ENCODE peak calls at places on chromosomes 3 and 15, in ten cellular contexts. D is body of pancreas, K is IMR-90, Q is adrenal gland, Y is heart left ventricle, G is K562, C is gastrocnemius medialis, T is uterus, V is breast epithelium, X is HCT116. L is an unnamed sample.

GRCh38 chr3:118036215-118036614 is 998.4 kb downstream of the IGSF11 start:
- DNase-seq in G (no peak), T (no peak), C (no peak), Q (no peak), Y (no peak), V (no peak), X (no peak), D (no peak), K (no peak), L (no peak)

GRCh38 chr3:63364909-63365308 is 86.8 kb downstream of the SYNPR start:
- DNase-seq in V (no peak), K (no peak), Y (no peak), X (no peak), T (no peak), D (no peak), Q (no peak), G (peak; percentile 4), C (no peak), L (no peak)

GRCh38 chr3:194688207-194688711 is 2.6 kb downstream of the FAM43A start:
- DNase-seq in G (no peak), D (peak; percentile 42), T (no peak), Y (peak; percentile 60), K (peak; percentile 23), X (no peak), C (no peak), Q (no peak), V (no peak), L (peak; percentile 63)

GRCh38 chr3:115146418-115147328 is at the start of gene ZBTB20:
- DNase-seq in T (peak; percentile 78), D (peak; percentile 73), X (peak; percentile 29), Y (peak; percentile 78), G (peak; percentile 78), C (peak; percentile 35), V (peak; percentile 62), Q (peak; percentile 84), K (peak; percentile 77), L (no peak)

GRCh38 chr15:49229922-49230321 is 59.9 kb downstream of the GALK2 start:
- DNase-seq in D (no peak), G (no peak), K (no peak), X (no peak), Y (no peak), T (no peak), Q (no peak), C (no peak), V (no peak), L (no peak)

GRCh38 chr3:139388961-139389551 is 391 bp downstream of the COPB2 start:
- DNase-seq in V (no peak), K (no peak), Q (no peak), C (no peak), Y (no peak), D (no peak), T (no peak), G (peak; percentile 25), X (no peak), L (no peak)

GRCh38 chr3:24986635-24987034 is 441.4 kb upstream of the RARB start:
- DNase-seq in C (no peak), Q (no peak), D (no peak), T (no peak), V (no peak), K (no peak), Y (no peak), X (no peak), G (no peak), L (no peak)

GRCh38 chr3:12901631-12902045 is 60.3 kb upstream of the RPL32 start:
- DNase-seq in K (no peak), G (peak; percentile 44), C (no peak), T (no peak), D (no peak), Q (no peak), Y (peak; percentile 22), X (no peak), V (no peak), L (no peak)

GRCh38 chr3:185069583-185070030 is 83.3 kb downstream of the C3orf70 start:
- DNase-seq in K (no peak), Q (no peak), C (no peak), G (no peak), D (no peak), X (no peak), T (no peak), Y (no peak), V (no peak), L (no peak)

GRCh38 chr3:185070491-185071335 is 82.1 kb downstream of the C3orf70 start:
- DNase-seq in V (no peak), K (peak; percentile 25), D (peak; percentile 3), X (peak; percentile 18), T (no peak), C (no peak), G (peak; percentile 63), Q (peak; percentile 10), Y (no peak), L (peak; percentile 28)

GRCh38 chr3:185075547-185075946 is 77.3 kb downstream of the C3orf70 start:
- DNase-seq in V (no peak), G (no peak), C (no peak), K (no peak), Q (no peak), Y (no peak), X (no peak), T (no peak), D (no peak), L (no peak)

GRCh38 chr3:185069023-185069422 is 83.8 kb downstream of the C3orf70 start:
- DNase-seq in T (no peak), V (no peak), G (peak; percentile 22), C (no peak), Q (no peak), Y (no peak), K (no peak), D (no peak), X (no peak), L (no peak)

DNA sequence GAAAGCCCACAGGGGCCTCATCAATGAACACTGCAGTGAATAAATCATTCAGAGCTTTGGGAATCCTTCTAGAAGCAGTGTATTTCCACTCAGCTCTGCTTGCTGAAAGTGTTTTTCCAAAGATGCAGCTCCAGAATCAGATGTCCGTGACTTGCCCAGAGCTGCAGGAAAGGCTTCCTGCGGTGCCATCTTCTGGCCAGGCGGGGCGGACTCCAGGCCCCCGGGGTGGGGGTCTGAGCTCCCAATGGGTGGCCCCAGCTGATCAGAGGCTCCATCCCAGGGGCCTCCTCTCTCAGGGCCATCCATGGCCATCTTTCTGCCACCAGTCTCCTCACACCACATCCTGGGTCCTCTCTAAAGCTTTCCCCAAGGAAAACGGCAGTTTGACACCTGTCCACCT is 81.5 kb downstream of the C3orf70 start:
- DNase-seq in T (no peak), K (no peak), V (no peak), Y (no peak), X (no peak), C (no peak), G (no peak), Q (no peak), D (no peak), L (no peak)
- TF ChIP-seq CTCF in T (no peak), K (no peak), V (no peak), Y (no peak), X (peak; percentile 5), C (no peak), G (peak; percentile 19), Q (no peak), D (no peak), L (peak; percentile 9)

DNA sequence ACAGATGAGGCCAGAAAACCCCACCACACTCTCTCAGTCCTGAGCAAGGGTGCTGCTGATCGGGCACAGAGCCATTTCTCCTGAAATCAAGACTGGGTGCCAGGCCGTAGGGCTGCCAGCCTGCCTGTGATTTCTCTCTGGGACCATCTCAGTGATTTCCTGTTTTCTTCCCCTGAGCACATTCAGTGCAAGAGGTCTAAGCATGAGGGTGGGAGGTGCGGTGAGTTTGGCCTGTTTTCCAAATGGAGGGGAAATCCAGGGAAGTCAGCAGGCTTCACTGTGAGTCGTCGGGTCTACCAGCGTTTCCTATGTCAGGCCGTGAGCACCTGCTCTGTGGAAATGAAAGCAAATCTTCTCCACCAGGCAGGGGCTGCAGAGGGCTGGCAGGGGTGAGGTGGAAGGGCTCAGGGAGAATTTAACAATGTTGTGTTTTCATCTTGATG is 82.3 kb downstream of the ST6GAL1 start:
- DNase-seq in D (no peak), Q (peak; percentile 10), K (peak; percentile 64), V (no peak), G (no peak), T (no peak), C (no peak), Y (peak; percentile 44), X (no peak), L (no peak)
- TF ChIP-seq POLR2A in D (no peak), Q (no peak), K (no peak), V (no peak), G (no peak), T (no peak), C (no peak), Y (no peak), X (no peak), L (no peak)

GRCh38 chr15:55827204-55827603 is 84.3 kb upstream of the PRTG start:
- DNase-seq in T (no peak), D (no peak), Q (no peak), V (no peak), C (no peak), X (no peak), G (no peak), Y (no peak), K (peak; percentile 66), L (no peak)

GRCh38 chr15:55827965-55828364 is 85.0 kb upstream of the PRTG start:
- DNase-seq in X (no peak), K (no peak), T (no peak), V (no peak), Y (no peak), G (no peak), C (no peak), D (no peak), Q (no peak), L (no peak)

GRCh38 chr15:55823191-55823670 is 80.3 kb upstream of the PRTG start:
- DNase-seq in Y (no peak), Q (no peak), K (peak; percentile 71), G (no peak), C (no peak), T (no peak), V (no peak), D (no peak), X (no peak), L (no peak)

GRCh38 chr15:55823699-55824098 is 80.7 kb upstream of the PRTG start:
- DNase-seq in Q (no peak), G (no peak), T (no peak), Y (no peak), V (no peak), D (no peak), K (peak; percentile 23), C (no peak), X (no peak), L (no peak)

DNA sequence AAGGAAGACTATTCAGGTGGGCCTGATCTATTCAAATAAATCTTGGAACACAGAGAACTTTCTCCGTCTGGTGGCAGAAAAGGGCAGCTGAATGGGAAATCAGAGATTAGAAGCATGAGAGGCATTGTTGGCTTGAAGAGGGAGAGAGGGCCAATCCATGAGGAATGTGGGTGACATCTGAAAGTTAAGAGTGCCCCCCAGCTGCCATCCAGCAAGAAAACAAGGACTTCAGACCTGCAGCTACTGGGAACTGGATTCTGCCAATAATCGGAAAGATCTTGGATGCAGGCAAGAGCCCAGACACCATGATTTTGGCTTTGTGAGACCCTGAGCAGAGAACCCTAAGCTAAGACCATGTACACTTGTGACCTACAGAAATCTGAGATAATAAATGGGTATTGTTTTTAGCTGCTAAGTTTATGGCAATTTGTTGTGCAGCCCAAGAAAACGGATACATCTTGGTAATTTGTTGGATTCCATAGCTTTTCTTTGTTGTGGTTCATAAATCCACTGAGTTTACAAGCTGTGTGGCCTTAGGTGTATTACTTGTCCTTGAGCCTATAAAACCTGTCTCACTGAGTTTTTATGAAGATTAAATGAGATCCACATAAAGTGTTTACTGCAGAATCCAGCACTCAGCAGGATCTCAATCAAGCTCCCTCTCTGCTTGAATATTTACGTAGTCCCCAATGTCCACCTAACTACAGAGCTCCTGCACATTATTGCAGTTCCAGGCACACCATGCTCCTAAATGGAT is 82.1 kb upstream of the PRTG start:
- DNase-seq in Q (no peak), D (no peak), V (no peak), G (no peak), C (no peak), K (no peak), T (no peak), Y (no peak), X (no peak), L (no peak)
- TF ChIP-seq CTCF in Q (no peak), D (no peak), V (no peak), G (no peak), C (no peak), K (no peak), T (no peak), Y (no peak), X (no peak), L (no peak)

DNA sequence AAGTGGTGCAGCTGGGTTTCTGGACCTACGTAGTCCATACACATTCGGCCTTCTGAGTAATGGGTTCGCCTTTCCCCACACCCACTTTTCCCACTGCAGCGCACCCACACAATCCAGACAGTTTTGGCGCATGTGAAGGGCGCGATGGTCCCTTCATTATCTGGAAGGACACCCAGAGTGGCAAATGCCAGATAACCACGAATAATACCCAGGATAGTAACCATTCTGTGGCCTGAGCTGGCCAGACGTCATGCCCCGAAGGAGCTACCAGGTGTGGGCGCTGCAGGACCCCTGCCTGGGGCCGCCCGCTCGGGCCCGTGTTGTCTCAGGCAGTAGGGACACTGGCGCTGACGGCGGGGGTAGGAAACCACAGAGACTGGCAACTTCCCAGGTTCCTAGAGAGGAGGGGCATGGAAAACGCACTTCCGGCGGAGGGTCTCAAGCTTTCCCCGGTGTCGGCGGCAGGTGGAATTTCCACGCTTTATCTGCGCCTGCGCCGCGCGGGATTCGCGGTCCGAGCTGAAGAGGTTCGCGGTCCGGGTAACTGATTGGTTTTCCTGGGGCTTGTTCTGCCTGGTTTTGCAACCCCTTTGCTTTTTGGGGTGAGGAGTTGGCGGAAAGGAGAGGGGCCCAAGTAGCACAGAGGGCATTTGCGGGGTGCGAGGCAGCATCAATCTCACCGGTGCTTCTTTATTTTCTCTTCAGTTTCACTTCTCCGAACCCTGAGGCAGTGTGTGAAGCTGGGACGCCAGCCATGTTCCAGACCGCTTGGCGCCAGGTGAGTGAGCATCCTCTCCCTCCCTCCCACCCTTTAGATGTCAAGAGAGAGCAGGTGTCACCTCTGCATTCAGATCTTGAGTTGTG is at the start of gene ZNF620:
- DNase-seq in D (peak; percentile 92), X (peak; percentile 76), Q (peak; percentile 85), V (peak; percentile 69), K (peak; percentile 54), T (peak; percentile 73), Y (peak; percentile 88), G (peak; percentile 86), C (peak; percentile 41), L (peak; percentile 82)
- TF ChIP-seq POLR2A in D (peak; percentile 91), X (peak; percentile 82), Q (peak; percentile 42), V (no peak), K (peak; percentile 25), T (peak; percentile 34), Y (peak; percentile 53), G (peak; percentile 74), C (peak; percentile 48), L (peak; percentile 79)